ENCODE peak calls at places on chromosomes 12 and 14, in four cellular contexts. X is HCT116, T is K562, L is endothelial cell of umbilical vein. U is an unnamed sample.

GRCh38 chr14:21171128-21171527 is 15.3 kb upstream of the OR5AU1 start:
- DNase-seq in X (no peak), T (no peak), L (no peak), U (no peak)

GRCh38 chr12:85367886-85368385 is 87.9 kb downstream of the ALX1 start:
- DNase-seq in X (no peak), T (no peak), L (no peak), U (peak; percentile 37)

GRCh38 chr12:90407841-90408240 is 547.1 kb downstream of the CCER1 start:
- DNase-seq in X (peak; percentile 1), T (no peak), L (peak; percentile 6), U (no peak)

GRCh38 chr12:57726151-57726883 is 12.2 kb downstream of the AGAP2 start:
- DNase-seq in X (peak; percentile 72), T (no peak), L (peak; percentile 74), U (peak; percentile 91)

GRCh38 chr14:77612011-77612620 is 4.3 kb downstream of the SPTLC2 start:
- DNase-seq in X (no peak), T (no peak), L (peak; percentile 38), U (no peak)

GRCh38 chr12:48512855-48513254 is 12.6 kb upstream of the OR8S1 start:
- DNase-seq in X (no peak), T (no peak), L (no peak), U (no peak)

GRCh38 chr12:70660002-70660604 is 22.9 kb upstream of the PTPRB start:
- DNase-seq in X (no peak), T (no peak), L (no peak), U (no peak)

GRCh38 chr14:94469261-94469660 is 6.7 kb downstream of the SERPINA9 start:
- DNase-seq in X (no peak), T (no peak), L (no peak), U (peak; percentile 9)

GRCh38 chr12:94941440-94941862 is 62.0 kb downstream of the NDUFA12 start:
- DNase-seq in X (no peak), T (peak; percentile 21), L (peak; percentile 84), U (no peak)

GRCh38 chr14:105165134-105165704 is 3.4 kb downstream of the JAG2 start:
- DNase-seq in X (no peak), T (no peak), L (no peak), U (no peak)

GRCh38 chr14:105952826-105953225 is 426.4 kb downstream of the TMEM121 start:
- DNase-seq in X (no peak), T (no peak), L (no peak), U (no peak)

GRCh38 chr12:104680070-104680469 is 223.3 kb downstream of the CHST11 start:
- DNase-seq in X (peak; percentile 13), T (no peak), L (peak; percentile 19), U (no peak)

GRCh38 chr12:91704446-91704845 is 441.2 kb downstream of the BTG1 start:
- DNase-seq in X (no peak), T (no peak), L (peak; percentile 67), U (no peak)

GRCh38 chr12:10331642-10332239 is 24.1 kb downstream of the KLRD1 start:
- DNase-seq in X (peak; percentile 56), T (peak; percentile 17), L (peak; percentile 62), U (no peak)

GRCh38 chr12:49538740-49539403 is at the start of gene KCNH3:
- DNase-seq in X (peak; percentile 37), T (peak; percentile 98), L (peak; percentile 29), U (peak; percentile 90)

GRCh38 chr12:2832550-2833127 is 2.2 kb downstream of the NRIP2 start:
- DNase-seq in X (no peak), T (no peak), L (no peak), U (no peak)

GRCh38 chr12:176321-177181 is 37.4 kb downstream of the SLC6A12 start:
- DNase-seq in X (no peak), T (no peak), L (no peak), U (no peak)

GRCh38 chr14:97177016-97177415 is 379.8 kb downstream of the VRK1 start:
- DNase-seq in X (peak; percentile 69), T (no peak), L (no peak), U (no peak)

GRCh38 chr14:52267501-52268190 is at the start of gene PTGDR:
- DNase-seq in X (no peak), T (no peak), L (no peak), U (no peak)

GRCh38 chr12:28104893-28105864 is 85.1 kb upstream of the CCDC91 start:
- DNase-seq in X (no peak), T (no peak), L (no peak), U (no peak)

GRCh38 chr12:87812711-87813110 is 216.5 kb downstream of the C12orf50 start:
- DNase-seq in X (no peak), T (no peak), L (no peak), U (no peak)

DNA sequence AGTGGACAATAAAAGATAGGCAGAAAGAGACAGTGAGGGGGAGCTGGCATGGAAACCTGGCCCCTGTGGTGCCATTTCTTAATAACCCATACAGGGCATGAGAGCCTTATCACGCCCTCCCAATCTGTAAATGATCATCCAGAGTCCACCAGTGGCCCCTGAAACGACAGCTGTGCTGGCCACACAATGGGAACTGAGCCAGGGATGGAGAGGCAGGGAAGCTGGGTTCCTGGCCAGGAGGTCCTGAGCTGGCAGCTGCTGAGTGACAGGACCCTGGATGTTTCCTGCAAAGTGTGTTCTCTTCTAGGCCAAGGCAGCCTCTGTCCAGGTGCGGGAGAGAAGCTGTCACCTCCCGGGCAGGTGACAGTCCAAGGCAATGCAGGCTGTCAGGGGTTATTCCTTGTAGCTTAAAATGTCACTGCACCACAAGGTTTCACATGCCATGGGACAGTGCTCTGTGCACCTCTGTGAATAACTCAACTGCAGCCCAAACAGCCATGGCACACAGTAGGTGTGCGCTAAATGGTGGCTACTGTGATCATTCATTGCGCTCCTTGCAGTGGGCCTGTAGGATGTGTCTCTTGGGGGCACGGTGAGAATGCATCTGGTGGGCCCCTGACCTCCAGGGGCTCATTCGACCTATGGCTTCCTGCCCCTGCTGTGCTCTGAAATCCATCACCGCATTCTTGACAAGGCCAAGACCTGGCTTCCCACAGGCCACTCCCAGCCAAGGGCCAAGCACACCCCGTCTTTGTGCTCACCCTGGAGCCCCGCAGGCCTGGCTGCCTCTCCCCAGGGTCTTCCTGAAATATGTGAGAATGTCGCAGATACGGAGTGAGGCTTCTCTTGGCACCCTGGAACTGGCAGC is 46.3 kb upstream of the BCL11B start:
- DNase-seq in X (no peak), T (no peak), L (no peak), U (no peak)
- H3K4me1 ChIP-seq in X (peaks cover 23% of the 10 kb centered on the region), T (peaks cover 12% of the 10 kb centered on the region), L (no peaks in the 10 kb centered on the region), U (no peaks in the 10 kb centered on the region)

GRCh38 chr12:132925597-132926416 is 30.3 kb downstream of the ZNF605 start:
- DNase-seq in X (no peak), T (no peak), L (no peak), U (no peak)
- H3K9me3 ChIP-seq in X (peaks cover 44% of the 10 kb centered on the region), T (peaks cover 20% of the 10 kb centered on the region), L (peaks cover 27% of the 10 kb centered on the region), U (peaks cover 74% of the 10 kb centered on the region)

DNA sequence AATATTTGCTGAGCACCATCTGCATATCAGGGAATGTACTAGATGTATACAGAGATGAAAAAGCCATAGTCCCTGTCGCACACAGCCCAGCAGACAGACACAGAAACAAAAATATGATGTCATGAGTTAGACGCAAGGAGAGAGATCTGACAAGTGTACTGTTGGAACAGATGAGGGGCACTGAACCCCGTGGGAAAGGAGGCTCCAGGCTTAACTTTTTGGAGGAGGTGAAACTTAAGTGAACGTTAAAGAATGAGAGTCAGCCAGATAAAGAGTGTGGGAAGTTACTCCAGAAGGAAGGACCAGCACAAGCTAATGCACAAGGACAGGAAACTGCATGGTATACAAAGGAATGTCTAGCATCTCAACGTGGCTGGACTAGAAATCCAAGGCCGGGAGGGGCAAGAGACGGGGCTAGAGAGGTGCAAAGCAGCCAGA is 2.5 kb upstream of the ACTN1 start:
- DNase-seq in X (no peak), T (no peak), L (peak; percentile 81), U (no peak)
- TF ChIP-seq POLR2AphosphoS5 in X (no peak), T (no peak), L (peak; percentile 60), U (no peak)

DNA sequence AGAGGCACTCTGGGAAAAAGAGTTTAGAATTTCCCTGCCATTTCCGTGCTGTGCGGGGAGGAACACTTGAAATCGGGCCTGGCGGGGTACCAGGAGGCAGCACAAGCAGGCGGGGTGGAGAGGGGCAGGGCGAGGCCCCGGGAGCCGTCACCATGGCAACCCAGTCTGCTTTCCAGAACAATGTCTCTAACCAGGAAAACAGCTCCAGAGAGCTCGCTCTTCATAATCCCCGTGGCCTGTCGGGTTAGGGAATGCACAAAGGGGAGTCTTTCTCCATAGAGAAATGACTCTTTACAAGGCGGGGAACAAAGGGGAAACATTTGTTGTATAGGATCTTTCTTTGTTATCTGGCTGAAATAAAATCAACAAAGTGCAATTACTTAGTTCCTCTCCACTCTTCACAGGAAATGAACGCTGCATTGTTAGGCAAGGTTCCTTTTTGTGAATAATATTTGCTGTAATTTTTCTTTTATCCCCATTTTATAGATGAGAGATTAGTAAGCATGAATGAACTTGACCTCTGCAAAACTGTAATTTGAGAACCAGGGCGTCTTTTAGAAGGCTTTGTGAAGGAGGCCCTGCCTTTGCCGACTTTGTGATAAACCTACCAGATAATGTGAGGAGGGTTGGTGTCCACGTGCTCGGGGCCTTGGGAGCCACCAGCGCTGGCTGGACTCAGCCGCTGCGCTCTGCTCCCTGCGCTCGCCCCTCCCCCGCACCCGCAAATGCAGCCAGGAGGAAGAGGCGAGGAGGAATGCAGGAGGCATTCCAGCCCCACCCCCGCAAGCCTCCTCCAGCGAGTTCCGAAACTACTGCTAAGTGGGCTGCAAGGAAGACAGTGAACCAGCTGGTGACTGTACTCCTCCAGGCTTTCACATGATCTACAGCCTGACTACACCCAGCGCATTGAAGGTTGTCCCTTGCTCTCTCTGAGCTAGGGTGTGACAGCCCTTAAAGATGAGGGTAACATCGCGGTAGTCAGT is 105.2 kb upstream of the ATF7IP start:
- DNase-seq in X (peak; percentile 47), T (peak; percentile 61), L (peak; percentile 83), U (peak; percentile 96)
- H3K4me1 ChIP-seq in X (peaks cover 58% of the 10 kb centered on the region), T (peaks cover 19% of the 10 kb centered on the region), L (peaks cover 46% of the 10 kb centered on the region), U (peaks cover 50% of the 10 kb centered on the region)

DNA sequence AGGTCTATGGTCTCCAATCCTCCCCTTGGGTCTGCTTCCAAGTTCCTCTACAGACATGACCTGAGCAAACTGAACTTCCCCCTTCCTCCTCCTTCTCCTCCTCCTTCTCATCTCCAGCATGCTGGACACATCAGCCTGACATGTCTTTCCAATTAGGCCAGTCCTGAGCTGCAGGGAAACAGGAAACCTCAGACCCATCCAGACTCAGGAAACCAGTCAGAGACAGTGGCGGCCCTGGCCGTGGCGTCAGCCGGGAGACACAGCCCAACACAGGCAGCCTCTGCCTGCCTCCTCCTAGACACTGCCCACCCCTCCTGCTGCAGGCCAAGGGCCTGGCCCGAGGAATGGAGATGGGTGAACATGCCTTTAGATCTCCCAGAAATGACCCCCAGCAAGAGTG is 468.8 kb downstream of the BCL11B start:
- DNase-seq in X (no peak), T (no peak), L (no peak), U (no peak)
- H3K9me3 ChIP-seq in X (no peaks in the 10 kb centered on the region), T (no peaks in the 10 kb centered on the region), L (peaks cover 6% of the 10 kb centered on the region), U (no peaks in the 10 kb centered on the region)

DNA sequence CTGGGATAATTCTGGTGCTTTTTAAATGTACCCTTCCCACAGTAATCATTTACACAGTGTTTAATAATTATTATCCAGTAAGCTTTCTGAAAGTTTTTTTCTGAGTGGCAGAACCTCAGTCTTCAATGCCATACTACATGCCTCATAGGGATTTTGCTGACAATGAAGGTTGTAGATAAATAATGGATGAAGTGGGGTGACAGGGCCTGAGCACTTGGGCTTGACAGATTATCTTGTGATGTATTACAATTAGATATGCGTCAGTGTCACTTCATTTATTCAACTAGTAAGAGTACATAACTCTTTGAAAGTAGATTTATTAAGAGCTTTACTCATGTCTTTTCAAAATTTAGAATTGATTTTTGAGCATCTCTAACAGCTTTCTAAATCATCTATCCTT is 176.1 kb downstream of the PDZRN4 start:
- DNase-seq in X (no peak), T (no peak), L (no peak), U (no peak)
- TF ChIP-seq POLR2AphosphoS5 in X (no peak), T (no peak), L (no peak), U (no peak)

U was measured in sigmoid colon.